ENCODE peak calls at places on chromosomes 2 and 18, in eight cellular contexts. K is PC-3; X is cardiac muscle cell; T is left ventricle myocardium inferior; C is CD8-positive, alpha-beta T cell; J is spleen; B is thyroid gland; G is CD4-positive, CD25-positive, alpha-beta regulatory T cell. F is an unnamed sample.

GRCh38 chr2:18626958-18627650 is 37.7 kb upstream of the NT5C1B start:
- DNase-seq in T (no peak), K (no peak), C (no peak), J (no peak), X (no peak), B (no peak), G (no peak), F (no peak)

GRCh38 chr2:114192362-114192761 is 250.1 kb upstream of the DPP10 start:
- DNase-seq in B (no peak), G (no peak), K (peak; percentile 45), J (no peak), X (no peak), T (no peak), C (no peak), F (no peak)

GRCh38 chr18:79609021-79609461 is 70.6 kb upstream of the CTDP1 start:
- DNase-seq in G (no peak), B (no peak), J (peak; percentile 37), C (no peak), X (no peak), T (no peak), K (no peak), F (peak; percentile 1)

GRCh38 chr2:235551965-235552364 is 58.1 kb downstream of the AGAP1 start:
- DNase-seq in X (peak; percentile 70), K (peak; percentile 71), J (peak; percentile 71), B (peak; percentile 90), C (no peak), G (no peak), T (peak; percentile 38), F (peak; percentile 66)

GRCh38 chr18:79982736-79983135 is 5.6 kb downstream of the TXNL4A start:
- DNase-seq in J (no peak), T (no peak), K (no peak), C (no peak), G (peak; percentile 10), X (no peak), B (peak; percentile 23), F (peak; percentile 24)

GRCh38 chr2:205989291-205990071 is 96.5 kb downstream of the INO80D start:
- DNase-seq in C (no peak), B (peak; percentile 60), K (no peak), T (no peak), J (no peak), G (no peak), X (no peak), F (no peak)

GRCh38 chr2:71893646-71894045 is 254.0 kb downstream of the CYP26B1 start:
- DNase-seq in X (no peak), J (no peak), K (no peak), B (no peak), G (no peak), C (no peak), T (no peak), F (no peak)

GRCh38 chr2:241317391-241317790 is 1.7 kb downstream of the SEPTIN2 start:
- DNase-seq in X (no peak), T (no peak), G (no peak), K (no peak), B (no peak), C (no peak), J (no peak), F (no peak)

GRCh38 chr2:37625781-37626548 is 45.5 kb downstream of the CDC42EP3 start:
- DNase-seq in J (peak; percentile 89), C (peak; percentile 48), K (no peak), T (no peak), B (no peak), X (no peak), G (peak; percentile 90), F (peak; percentile 57)

GRCh38 chr18:40055262-40055661 is 1899.8 kb upstream of the PIK3C3 start:
- DNase-seq in C (no peak), B (no peak), K (no peak), G (no peak), X (no peak), T (no peak), J (no peak), F (no peak)

GRCh38 chr2:20676353-20677215 is 9.6 kb downstream of the GDF7 start:
- DNase-seq in X (no peak), B (no peak), J (no peak), G (no peak), C (no peak), T (no peak), K (no peak), F (no peak)

GRCh38 chr2:240023792-240024191 is 1.4 kb downstream of the NDUFA10 start:
- DNase-seq in C (no peak), J (no peak), B (no peak), T (no peak), G (no peak), X (no peak), K (no peak), F (no peak)

GRCh38 chr2:171792922-171793580 is 101.0 kb downstream of the SLC25A12 start:
- DNase-seq in K (no peak), T (no peak), X (no peak), G (no peak), B (no peak), C (no peak), J (no peak), F (no peak)

GRCh38 chr18:3294435-3295080 is 32.6 kb downstream of the MYL12B start:
- DNase-seq in C (no peak), T (no peak), G (no peak), B (no peak), J (no peak), X (no peak), K (no peak), F (peak; percentile 22)

GRCh38 chr2:156321243-156321904 is 11.1 kb downstream of the NR4A2 start:
- DNase-seq in C (no peak), K (no peak), X (peak; percentile 45), J (peak; percentile 81), G (peak; percentile 50), T (no peak), B (peak; percentile 49), F (peak; percentile 57)

GRCh38 chr18:58542426-58543159 is 86.3 kb downstream of the ALPK2 start:
- DNase-seq in K (no peak), G (no peak), J (no peak), B (no peak), X (no peak), T (no peak), C (no peak), F (no peak)
- H3K4me1 ChIP-seq in K (peaks cover 36% of the 10 kb centered on the region), G (peaks cover 9% of the 10 kb centered on the region), J (peaks cover 17% of the 10 kb centered on the region), B (no peaks in the 10 kb centered on the region), X (peaks cover 83% of the 10 kb centered on the region), T (peaks cover 56% of the 10 kb centered on the region), C (no peaks in the 10 kb centered on the region), F (peaks cover 16% of the 10 kb centered on the region)

DNA sequence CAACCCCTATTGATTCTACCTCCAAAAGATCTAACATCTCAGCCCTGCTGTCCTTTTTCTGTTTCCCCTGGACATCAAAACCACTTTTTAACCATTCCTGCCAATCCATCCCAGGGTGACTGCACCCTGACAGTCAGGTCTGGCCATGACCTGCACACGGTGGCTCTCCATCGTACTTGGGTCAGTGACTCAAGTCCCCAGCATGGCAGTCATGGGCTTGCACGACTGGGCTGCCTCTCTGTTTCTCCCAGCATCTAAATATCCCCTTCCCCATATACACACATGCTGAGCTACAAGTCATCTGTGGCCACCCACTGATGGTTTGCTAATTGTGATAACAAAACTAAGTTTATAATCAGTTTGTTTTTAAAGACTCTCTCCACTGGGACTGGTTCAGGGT is 6.6 kb downstream of the NCK2 start:
- DNase-seq in K (no peak), X (no peak), J (no peak), G (no peak), C (no peak), T (no peak), B (no peak), F (no peak)
- H3K4me1 ChIP-seq in K (peaks cover 8% of the 10 kb centered on the region), X (peaks cover 9% of the 10 kb centered on the region), J (peaks cover 100% of the 10 kb centered on the region), G (peaks cover 100% of the 10 kb centered on the region), C (peaks cover 93% of the 10 kb centered on the region), T (peaks cover 91% of the 10 kb centered on the region), B (peaks cover 23% of the 10 kb centered on the region), F (peaks cover 78% of the 10 kb centered on the region)

GRCh38 chr18:76494181-76494540 is 881 bp downstream of the ZNF516 start:
- DNase-seq in X (peak; percentile 66), C (no peak), B (peak; percentile 45), T (no peak), G (no peak), K (no peak), J (peak; percentile 88), F (peak; percentile 43)

GRCh38 chr18:76495435-76496199 is 575 bp upstream of the ZNF516 start:
- DNase-seq in G (peak; percentile 16), J (peak; percentile 86), X (peak; percentile 54), B (peak; percentile 47), T (no peak), K (no peak), C (no peak), F (peak; percentile 64)

GRCh38 chr18:76493213-76494107 is 1.6 kb downstream of the ZNF516 start:
- DNase-seq in X (peak; percentile 45), K (no peak), T (no peak), B (peak; percentile 17), J (no peak), G (peak; percentile 16), C (no peak), F (no peak)

GRCh38 chr18:76496200-76496890 is 1.3 kb upstream of the ZNF516 start:
- DNase-seq in B (peak; percentile 56), T (peak; percentile 67), C (no peak), X (peak; percentile 57), G (peak; percentile 15), J (peak; percentile 89), K (no peak), F (peak; percentile 64)

DNA sequence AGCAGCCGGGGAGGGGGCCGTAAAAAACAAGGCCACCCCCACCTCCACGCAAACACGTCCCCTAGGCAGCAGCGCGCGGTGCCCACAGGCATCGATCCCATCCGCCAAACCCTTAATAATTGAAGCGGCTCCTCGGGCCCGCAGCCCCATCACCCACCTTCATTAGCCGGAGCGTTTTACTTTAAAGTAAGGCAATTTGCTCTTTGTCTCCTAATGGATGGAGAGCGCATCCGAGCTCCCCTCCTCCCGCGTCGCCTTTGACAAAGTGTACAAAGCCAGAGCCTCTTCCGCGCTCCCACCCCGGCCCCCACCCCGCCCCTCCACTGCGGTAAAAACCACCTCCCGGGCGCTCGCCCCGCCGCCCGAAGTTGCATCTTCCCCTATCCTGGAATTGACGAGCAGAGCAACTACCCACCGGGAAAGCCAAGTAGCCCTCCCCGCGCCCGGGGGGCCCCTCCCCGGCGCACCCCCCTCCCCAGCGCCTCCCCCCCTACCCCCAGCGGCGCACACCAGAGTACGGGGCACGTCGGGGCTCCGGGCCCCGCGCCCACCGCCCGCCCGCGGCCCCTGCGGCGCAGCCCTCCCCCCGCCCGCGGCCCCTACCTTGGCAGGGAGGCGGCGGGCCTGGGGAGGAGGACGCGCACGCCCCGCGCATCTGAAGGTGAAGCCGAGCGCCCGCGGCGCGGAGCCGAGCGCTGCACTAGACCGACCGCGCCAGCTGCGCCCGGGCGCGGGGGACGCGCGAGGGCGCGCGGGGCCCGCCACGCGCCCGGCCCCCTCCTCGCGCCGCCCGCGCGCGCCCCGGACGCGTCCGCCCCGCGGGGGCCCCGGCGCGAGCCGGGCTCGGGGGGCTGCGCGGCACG is at the start of gene ZNF516:
- DNase-seq in X (peak; percentile 84), K (no peak), G (no peak), T (peak; percentile 46), B (peak; percentile 46), J (peak; percentile 91), C (no peak), F (no peak)
- H3K4me1 ChIP-seq in X (no peaks in the 10 kb centered on the region), K (no peaks in the 10 kb centered on the region), G (peaks cover 42% of the 10 kb centered on the region), T (peaks cover 51% of the 10 kb centered on the region), B (peaks cover 9% of the 10 kb centered on the region), J (peaks cover 63% of the 10 kb centered on the region), C (peaks cover 15% of the 10 kb centered on the region), F (peaks cover 14% of the 10 kb centered on the region)

DNA sequence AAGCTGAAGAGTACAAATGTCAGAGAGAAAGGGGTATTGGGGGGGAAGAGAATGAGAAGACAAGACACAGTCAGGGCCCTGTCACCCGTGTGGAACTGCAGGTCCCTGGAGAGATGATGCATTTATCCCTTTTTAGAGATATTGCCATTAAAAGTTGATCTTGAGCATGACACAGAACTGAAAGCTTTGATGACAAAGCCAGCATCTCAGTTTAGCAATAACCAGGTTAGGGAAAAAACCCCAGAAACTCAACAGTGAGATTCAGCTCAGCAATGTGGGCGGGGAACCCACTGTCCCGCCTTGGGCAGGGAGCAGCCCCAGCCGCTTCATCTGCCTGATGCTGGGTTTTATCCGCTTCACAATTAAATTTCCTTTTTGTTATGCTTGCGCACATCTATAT is 181.1 kb downstream of the NEDD4L start:
- DNase-seq in T (no peak), G (no peak), J (no peak), K (peak; percentile 42), C (no peak), X (no peak), B (peak; percentile 37), F (no peak)
- H3K4me1 ChIP-seq in T (peaks cover 34% of the 10 kb centered on the region), G (peaks cover 6% of the 10 kb centered on the region), J (peaks cover 35% of the 10 kb centered on the region), K (peaks cover 47% of the 10 kb centered on the region), C (no peaks in the 10 kb centered on the region), X (peaks cover 17% of the 10 kb centered on the region), B (peaks cover 62% of the 10 kb centered on the region), F (peaks cover 76% of the 10 kb centered on the region)

F was measured in body of pancreas.